ENCODE peak calls at places on chromosomes 7 and 10, in four cellular contexts. One of them, this sample, is unnamed.

GRCh38 chr7:19663816-19664531 is 44.9 kb downstream of the POLR1F start:
- DNase-seq in aorta: no peak
- DNase-seq in astrocyte of the spinal cord: no peak
- DNase-seq in ovary: no peak
- DNase-seq in this sample: no peak

GRCh38 chr10:36559412-36559811 is 566.0 kb upstream of the ANKRD30A start:
- DNase-seq in aorta: no peak
- DNase-seq in astrocyte of the spinal cord: no peak
- DNase-seq in ovary: no peak
- DNase-seq in this sample: no peak

GRCh38 chr10:78980354-78980753 is 88.4 kb upstream of the ZMIZ1 start:
- DNase-seq in aorta: no peak
- DNase-seq in astrocyte of the spinal cord: no peak
- DNase-seq in ovary: no peak
- DNase-seq in this sample: peak; percentile 76

GRCh38 chr7:1750541-1751021 is 80.5 kb downstream of the ELFN1 start:
- DNase-seq in aorta: no peak
- DNase-seq in astrocyte of the spinal cord: no peak
- DNase-seq in ovary: no peak
- DNase-seq in this sample: no peak

GRCh38 chr10:77405771-77406241 is 231.8 kb downstream of the KCNMA1 start:
- DNase-seq in aorta: peak; percentile 88
- DNase-seq in astrocyte of the spinal cord: peak; percentile 70
- DNase-seq in ovary: peak; percentile 79
- DNase-seq in this sample: peak; percentile 93

GRCh38 chr7:26103541-26104070 is 48.4 kb upstream of the NFE2L3 start:
- DNase-seq in aorta: no peak
- DNase-seq in astrocyte of the spinal cord: no peak
- DNase-seq in ovary: no peak
- DNase-seq in this sample: no peak

GRCh38 chr7:25262586-25262985 is 34.3 kb upstream of the NPVF start:
- DNase-seq in aorta: no peak
- DNase-seq in astrocyte of the spinal cord: peak; percentile 54
- DNase-seq in ovary: no peak
- DNase-seq in this sample: no peak

GRCh38 chr7:139725077-139725476 is 52.7 kb downstream of the HIPK2 start:
- DNase-seq in aorta: no peak
- DNase-seq in astrocyte of the spinal cord: peak; percentile 90
- DNase-seq in ovary: no peak
- DNase-seq in this sample: no peak

GRCh38 chr10:8052344-8052969 is 2.0 kb upstream of the GATA3 start:
- DNase-seq in aorta: no peak
- DNase-seq in astrocyte of the spinal cord: peak; percentile 45
- DNase-seq in ovary: no peak
- DNase-seq in this sample: no peak

GRCh38 chr7:98420966-98421612 is 20.2 kb upstream of the BAIAP2L1 start:
- DNase-seq in aorta: peak; percentile 59
- DNase-seq in astrocyte of the spinal cord: peak; percentile 22
- DNase-seq in ovary: peak; percentile 39
- DNase-seq in this sample: no peak

GRCh38 chr7:140596751-140597424 is 43.7 kb downstream of the DENND2A start:
- DNase-seq in aorta: no peak
- DNase-seq in astrocyte of the spinal cord: peak; percentile 91
- DNase-seq in ovary: peak; percentile 52
- DNase-seq in this sample: no peak

GRCh38 chr7:63925262-63925625 is 73.4 kb upstream of the ZNF722 start:
- DNase-seq in aorta: no peak
- DNase-seq in astrocyte of the spinal cord: no peak
- DNase-seq in ovary: no peak
- DNase-seq in this sample: no peak

GRCh38 chr10:132657127-132657706 is 119.6 kb downstream of the INPP5A start:
- DNase-seq in aorta: no peak
- DNase-seq in astrocyte of the spinal cord: no peak
- DNase-seq in ovary: no peak
- DNase-seq in this sample: no peak

GRCh38 chr10:79491171-79491835 is 21.0 kb upstream of the EIF5AL1 start:
- DNase-seq in aorta: no peak
- DNase-seq in astrocyte of the spinal cord: no peak
- DNase-seq in ovary: no peak
- DNase-seq in this sample: no peak

GRCh38 chr7:2306688-2307087 is 7.6 kb downstream of the SNX8 start:
- DNase-seq in aorta: no peak
- DNase-seq in astrocyte of the spinal cord: no peak
- DNase-seq in ovary: no peak
- DNase-seq in this sample: no peak

GRCh38 chr7:16491148-16491547 is 25.6 kb upstream of the SOSTDC1 start:
- DNase-seq in aorta: no peak
- DNase-seq in astrocyte of the spinal cord: no peak
- DNase-seq in ovary: no peak
- DNase-seq in this sample: no peak

This sample was measured in sigmoid colon.